ENCODE peak calls at places on chromosomes 16 and 17, in ten cellular contexts. One of them, this sample, is unnamed.

GRCh38 chr17:50947844-50948514 is 81.8 kb upstream of the TOB1 start:
- DNase-seq in GM06990: no peak
- DNase-seq in HFFc6: no peak
- DNase-seq in neural crest cell: no peak
- DNase-seq in RWPE1: no peak
- DNase-seq in fibroblast of pulmonary artery: no peak
- DNase-seq in transverse colon: peak
- DNase-seq in foreskin fibroblast: no peak
- DNase-seq in left lung: peak
- DNase-seq in mesothelial cell of epicardium: no peak
- DNase-seq in this sample: no peak

GRCh38 chr17:18027280-18027679 is 11.7 kb downstream of the ATPAF2 start:
- DNase-seq in GM06990: no peak
- DNase-seq in HFFc6: no peak
- DNase-seq in neural crest cell: no peak
- DNase-seq in RWPE1: no peak
- DNase-seq in fibroblast of pulmonary artery: no peak
- DNase-seq in transverse colon: no peak
- DNase-seq in foreskin fibroblast: no peak
- DNase-seq in left lung: no peak
- DNase-seq in mesothelial cell of epicardium: no peak
- DNase-seq in this sample: no peak

GRCh38 chr17:54861469-54861983 is 39.1 kb upstream of the TOM1L1 start:
- DNase-seq in GM06990: no peak
- DNase-seq in HFFc6: no peak
- DNase-seq in neural crest cell: no peak
- DNase-seq in RWPE1: no peak
- DNase-seq in fibroblast of pulmonary artery: no peak
- DNase-seq in transverse colon: no peak
- DNase-seq in foreskin fibroblast: no peak
- DNase-seq in left lung: no peak
- DNase-seq in mesothelial cell of epicardium: no peak
- DNase-seq in this sample: no peak

GRCh38 chr17:13465678-13466077 is 136.1 kb downstream of the HS3ST3A1 start:
- DNase-seq in GM06990: no peak
- DNase-seq in HFFc6: no peak
- DNase-seq in neural crest cell: no peak
- DNase-seq in RWPE1: no peak
- DNase-seq in fibroblast of pulmonary artery: no peak
- DNase-seq in transverse colon: no peak
- DNase-seq in foreskin fibroblast: no peak
- DNase-seq in left lung: no peak
- DNase-seq in mesothelial cell of epicardium: no peak
- DNase-seq in this sample: no peak

GRCh38 chr16:1708768-1709180 is 2.8 kb downstream of the MAPK8IP3 start:
- DNase-seq in GM06990: no peak
- DNase-seq in HFFc6: no peak
- DNase-seq in neural crest cell: no peak
- DNase-seq in RWPE1: no peak
- DNase-seq in fibroblast of pulmonary artery: peak
- DNase-seq in transverse colon: no peak
- DNase-seq in foreskin fibroblast: peak
- DNase-seq in left lung: no peak
- DNase-seq in mesothelial cell of epicardium: no peak
- DNase-seq in this sample: no peak

GRCh38 chr17:72609501-72609900 is 483.0 kb downstream of the SLC39A11 start:
- DNase-seq in GM06990: no peak
- DNase-seq in HFFc6: peak
- DNase-seq in neural crest cell: no peak
- DNase-seq in RWPE1: peak
- DNase-seq in fibroblast of pulmonary artery: no peak
- DNase-seq in transverse colon: peak
- DNase-seq in foreskin fibroblast: peak
- DNase-seq in left lung: no peak
- DNase-seq in mesothelial cell of epicardium: no peak
- DNase-seq in this sample: no peak

GRCh38 chr16:71754652-71755051 is 30.2 kb upstream of the PHLPP2 start:
- DNase-seq in GM06990: no peak
- DNase-seq in HFFc6: no peak
- DNase-seq in neural crest cell: no peak
- DNase-seq in RWPE1: no peak
- DNase-seq in fibroblast of pulmonary artery: no peak
- DNase-seq in transverse colon: no peak
- DNase-seq in foreskin fibroblast: no peak
- DNase-seq in left lung: no peak
- DNase-seq in mesothelial cell of epicardium: no peak
- DNase-seq in this sample: no peak

GRCh38 chr17:27568811-27569210 is 62.2 kb upstream of the LGALS9 start:
- DNase-seq in GM06990: no peak
- DNase-seq in HFFc6: no peak
- DNase-seq in neural crest cell: no peak
- DNase-seq in RWPE1: no peak
- DNase-seq in fibroblast of pulmonary artery: no peak
- DNase-seq in transverse colon: no peak
- DNase-seq in foreskin fibroblast: no peak
- DNase-seq in left lung: no peak
- DNase-seq in mesothelial cell of epicardium: no peak
- DNase-seq in this sample: no peak

GRCh38 chr16:24737391-24737871 is 8.0 kb downstream of the TNRC6A start:
- DNase-seq in GM06990: no peak
- DNase-seq in HFFc6: peak
- DNase-seq in neural crest cell: no peak
- DNase-seq in RWPE1: peak
- DNase-seq in fibroblast of pulmonary artery: peak
- DNase-seq in transverse colon: no peak
- DNase-seq in foreskin fibroblast: peak
- DNase-seq in left lung: no peak
- DNase-seq in mesothelial cell of epicardium: no peak
- DNase-seq in this sample: no peak

GRCh38 chr16:82509636-82510035 is 117.1 kb upstream of the CDH13 start:
- DNase-seq in GM06990: no peak
- DNase-seq in HFFc6: no peak
- DNase-seq in neural crest cell: no peak
- DNase-seq in RWPE1: no peak
- DNase-seq in fibroblast of pulmonary artery: no peak
- DNase-seq in transverse colon: no peak
- DNase-seq in foreskin fibroblast: no peak
- DNase-seq in left lung: no peak
- DNase-seq in mesothelial cell of epicardium: no peak
- DNase-seq in this sample: no peak

GRCh38 chr16:54931757-54932660 is 1.3 kb downstream of the IRX5 start:
- DNase-seq in GM06990: no peak
- DNase-seq in HFFc6: no peak
- DNase-seq in neural crest cell: no peak
- DNase-seq in RWPE1: no peak
- DNase-seq in fibroblast of pulmonary artery: no peak
- DNase-seq in transverse colon: no peak
- DNase-seq in foreskin fibroblast: peak
- DNase-seq in left lung: no peak
- DNase-seq in mesothelial cell of epicardium: no peak
- DNase-seq in this sample: no peak

GRCh38 chr16:88735121-88735520 is 28.8 kb downstream of the CTU2 start:
- DNase-seq in GM06990: no peak
- DNase-seq in HFFc6: no peak
- DNase-seq in neural crest cell: no peak
- DNase-seq in RWPE1: no peak
- DNase-seq in fibroblast of pulmonary artery: no peak
- DNase-seq in transverse colon: no peak
- DNase-seq in foreskin fibroblast: no peak
- DNase-seq in left lung: no peak
- DNase-seq in mesothelial cell of epicardium: no peak
- DNase-seq in this sample: no peak

GRCh38 chr17:47957591-47958490 is at the start of gene PRR15L:
- DNase-seq in GM06990: no peak
- DNase-seq in HFFc6: no peak
- DNase-seq in neural crest cell: no peak
- DNase-seq in RWPE1: no peak
- DNase-seq in fibroblast of pulmonary artery: no peak
- DNase-seq in transverse colon: peak
- DNase-seq in foreskin fibroblast: no peak
- DNase-seq in left lung: peak
- DNase-seq in mesothelial cell of epicardium: no peak
- DNase-seq in this sample: peak

GRCh38 chr17:68390888-68391545 is 66.3 kb downstream of the WIPI1 start:
- DNase-seq in GM06990: no peak
- DNase-seq in HFFc6: no peak
- DNase-seq in neural crest cell: no peak
- DNase-seq in RWPE1: no peak
- DNase-seq in fibroblast of pulmonary artery: no peak
- DNase-seq in transverse colon: no peak
- DNase-seq in foreskin fibroblast: no peak
- DNase-seq in left lung: no peak
- DNase-seq in mesothelial cell of epicardium: no peak
- DNase-seq in this sample: no peak

GRCh38 chr17:17421346-17422216 is 55.2 kb upstream of the MED9 start:
- DNase-seq in GM06990: no peak
- DNase-seq in HFFc6: no peak
- DNase-seq in neural crest cell: no peak
- DNase-seq in RWPE1: no peak
- DNase-seq in fibroblast of pulmonary artery: no peak
- DNase-seq in transverse colon: no peak
- DNase-seq in foreskin fibroblast: no peak
- DNase-seq in left lung: no peak
- DNase-seq in mesothelial cell of epicardium: no peak
- DNase-seq in this sample: no peak

GRCh38 chr17:2724783-2725164 is 13.2 kb upstream of the CLUH start:
- DNase-seq in GM06990: peak
- DNase-seq in HFFc6: no peak
- DNase-seq in neural crest cell: peak
- DNase-seq in RWPE1: no peak
- DNase-seq in fibroblast of pulmonary artery: peak
- DNase-seq in transverse colon: peak
- DNase-seq in foreskin fibroblast: peak
- DNase-seq in left lung: no peak
- DNase-seq in mesothelial cell of epicardium: no peak
- DNase-seq in this sample: no peak
- TF ChIP-seq CTCF in GM06990: no peak
- TF ChIP-seq CTCF in HFFc6: no peak
- TF ChIP-seq CTCF in neural crest cell: peak
- TF ChIP-seq CTCF in RWPE1: no peak
- TF ChIP-seq CTCF in fibroblast of pulmonary artery: no peak
- TF ChIP-seq CTCF in transverse colon: peak
- TF ChIP-seq CTCF in foreskin fibroblast: no peak
- TF ChIP-seq CTCF in left lung: no peak
- TF ChIP-seq CTCF in mesothelial cell of epicardium: no peak
- TF ChIP-seq CTCF in this sample: peak

DNA sequence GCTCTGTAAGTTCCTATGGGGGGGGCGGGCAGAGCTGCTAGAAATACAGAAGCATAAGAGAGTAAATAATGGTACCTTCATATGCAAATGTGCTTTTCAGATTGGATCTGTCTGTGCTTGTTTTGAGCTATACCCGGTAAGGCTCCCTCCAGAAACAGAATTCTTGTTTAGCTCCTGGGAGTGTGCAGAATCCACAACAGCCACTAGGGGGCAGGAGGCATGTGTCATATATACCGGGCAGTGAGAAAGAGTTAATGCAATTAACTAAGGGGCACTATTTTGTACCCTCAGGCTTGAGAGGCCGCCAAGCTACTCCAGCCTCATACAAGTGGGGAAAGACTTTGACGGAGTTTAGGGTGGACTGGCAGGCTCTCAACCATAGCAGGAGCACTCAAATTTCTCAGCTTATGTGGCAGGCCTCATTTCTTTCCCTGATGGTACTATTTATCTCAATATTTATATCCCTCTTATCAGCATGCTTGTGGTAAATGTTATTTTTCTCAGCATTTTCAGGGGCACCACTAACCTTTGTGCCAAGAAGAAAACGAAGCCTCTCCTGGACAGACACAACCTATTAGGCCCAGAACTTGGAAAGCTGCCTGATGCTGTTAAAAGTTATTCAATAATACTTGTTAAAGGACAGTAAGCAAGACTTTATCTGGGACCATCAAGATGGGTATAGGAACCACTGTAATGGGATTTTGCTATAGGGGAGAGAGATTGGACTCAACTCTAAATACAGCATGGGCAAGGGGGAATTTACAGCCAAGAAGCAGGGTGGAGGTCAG is 10.7 kb upstream of the CENPV start:
- DNase-seq in GM06990: peak
- DNase-seq in HFFc6: peak
- DNase-seq in neural crest cell: peak
- DNase-seq in RWPE1: peak
- DNase-seq in fibroblast of pulmonary artery: peak
- DNase-seq in transverse colon: peak
- DNase-seq in foreskin fibroblast: peak
- DNase-seq in left lung: peak
- DNase-seq in mesothelial cell of epicardium: peak
- DNase-seq in this sample: peak
- TF ChIP-seq CTCF in GM06990: peak
- TF ChIP-seq CTCF in HFFc6: peak
- TF ChIP-seq CTCF in neural crest cell: peak
- TF ChIP-seq CTCF in RWPE1: peak
- TF ChIP-seq CTCF in fibroblast of pulmonary artery: peak
- TF ChIP-seq CTCF in transverse colon: peak
- TF ChIP-seq CTCF in foreskin fibroblast: peak
- TF ChIP-seq CTCF in left lung: peak
- TF ChIP-seq CTCF in mesothelial cell of epicardium: peak
- TF ChIP-seq CTCF in this sample: peak

GRCh38 chr17:81445642-81446500 is 50.6 kb downstream of the BAHCC1 start:
- DNase-seq in GM06990: no peak
- DNase-seq in HFFc6: no peak
- DNase-seq in neural crest cell: no peak
- DNase-seq in RWPE1: no peak
- DNase-seq in fibroblast of pulmonary artery: no peak
- DNase-seq in transverse colon: no peak
- DNase-seq in foreskin fibroblast: peak
- DNase-seq in left lung: no peak
- DNase-seq in mesothelial cell of epicardium: no peak
- DNase-seq in this sample: no peak
- TF ChIP-seq CTCF in GM06990: peak
- TF ChIP-seq CTCF in HFFc6: peak
- TF ChIP-seq CTCF in neural crest cell: no peak
- TF ChIP-seq CTCF in RWPE1: no peak
- TF ChIP-seq CTCF in fibroblast of pulmonary artery: no peak
- TF ChIP-seq CTCF in transverse colon: no peak
- TF ChIP-seq CTCF in foreskin fibroblast: no peak
- TF ChIP-seq CTCF in left lung: no peak
- TF ChIP-seq CTCF in mesothelial cell of epicardium: no peak
- TF ChIP-seq CTCF in this sample: no peak

DNA sequence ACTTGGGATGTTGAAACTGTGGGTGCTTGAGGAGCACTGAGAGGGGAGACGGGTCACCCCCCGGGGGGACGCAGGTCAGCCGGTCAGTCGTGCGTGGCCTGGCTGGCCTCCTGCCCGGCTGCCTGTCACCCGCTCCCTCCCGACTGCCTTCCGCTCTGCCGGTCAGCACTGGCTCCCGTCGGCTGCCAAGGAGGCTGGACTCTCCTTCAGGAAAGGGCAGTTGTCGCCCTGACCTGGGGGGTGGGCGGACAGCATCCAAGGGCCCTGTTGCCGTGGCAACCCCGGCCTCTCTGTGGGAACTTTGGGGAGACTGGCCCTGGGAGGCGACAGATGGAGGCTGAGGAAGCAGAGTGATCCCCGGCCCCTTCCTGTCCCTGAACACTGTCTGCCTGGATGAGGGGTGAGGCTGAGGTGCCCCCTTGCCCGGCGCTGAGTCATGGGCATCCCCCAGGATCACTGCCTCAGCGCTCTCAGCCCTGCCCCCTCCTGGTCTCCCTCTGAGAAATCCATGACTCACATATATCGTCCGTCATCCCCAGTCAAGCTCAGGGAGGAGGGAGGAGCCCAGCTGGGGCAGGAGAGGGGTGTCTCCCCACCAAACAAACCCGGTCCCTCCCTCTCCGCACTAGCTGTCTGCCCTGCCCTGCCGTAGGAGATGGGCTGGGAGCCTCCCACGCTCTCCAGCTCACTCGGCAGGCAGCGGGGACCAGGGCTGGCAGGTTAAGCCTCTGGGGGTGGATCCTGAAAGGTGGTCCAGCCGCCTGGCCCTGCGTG is at the start of gene ADGRG1:
- DNase-seq in GM06990: no peak
- DNase-seq in HFFc6: peak
- DNase-seq in neural crest cell: peak
- DNase-seq in RWPE1: peak
- DNase-seq in fibroblast of pulmonary artery: peak
- DNase-seq in transverse colon: no peak
- DNase-seq in foreskin fibroblast: peak
- DNase-seq in left lung: peak
- DNase-seq in mesothelial cell of epicardium: peak
- DNase-seq in this sample: no peak
- TF ChIP-seq CTCF in GM06990: no peak
- TF ChIP-seq CTCF in HFFc6: peak
- TF ChIP-seq CTCF in neural crest cell: peak
- TF ChIP-seq CTCF in RWPE1: no peak
- TF ChIP-seq CTCF in fibroblast of pulmonary artery: no peak
- TF ChIP-seq CTCF in transverse colon: no peak
- TF ChIP-seq CTCF in foreskin fibroblast: no peak
- TF ChIP-seq CTCF in left lung: no peak
- TF ChIP-seq CTCF in mesothelial cell of epicardium: no peak
- TF ChIP-seq CTCF in this sample: no peak

This sample was measured in progenitor cell of endocrine pancreas.